ENCODE peak calls at places on chromosomes 16 and 17, in five cellular contexts. D is HepG2, R is body of pancreas, H is upper lobe of left lung, I is K562. Q is an unnamed sample.
A peak's percentile ranks its signal among the peaks of the same experiment; 100 is the strongest.

GRCh38 chr16:56758930-56759329 is 29.0 kb downstream of the NUP93 start:
- ATAC-seq in D (no peak), R (peak; percentile 35), H (no peak), I (no peak), Q (no peak)

GRCh38 chr16:31071861-31072260 is 2.2 kb downstream of the ZNF668 start:
- ATAC-seq in D (no peak), R (no peak), H (no peak), I (no peak), Q (no peak)

GRCh38 chr17:78717431-78717980 is 64.6 kb downstream of the CYTH1 start:
- ATAC-seq in D (peak; percentile 68), R (peak; percentile 64), H (peak; percentile 71), I (no peak), Q (peak; percentile 57)

GRCh38 chr16:67718668-67719047 is 458 bp downstream of the GFOD2 start:
- ATAC-seq in D (peak; percentile 41), R (no peak), H (peak; percentile 5), I (peak; percentile 53), Q (no peak)

GRCh38 chr17:82978765-82979349 is 100.6 kb upstream of the METRNL start:
- ATAC-seq in D (no peak), R (no peak), H (peak; percentile 75), I (no peak), Q (no peak)

GRCh38 chr16:85172465-85173071 is 60.3 kb upstream of the CIBAR2 start:
- ATAC-seq in D (peak; percentile 75), R (peak; percentile 47), H (no peak), I (peak; percentile 36), Q (no peak)

GRCh38 chr17:30344283-30345088 is 10.6 kb upstream of the TMIGD1 start:
- ATAC-seq in D (peak; percentile 83), R (peak; percentile 88), H (peak; percentile 71), I (peak; percentile 84), Q (peak; percentile 71)

GRCh38 chr17:4938069-4938491 is 1.8 kb downstream of the SLC25A11 start:
- ATAC-seq in D (no peak), R (no peak), H (no peak), I (no peak), Q (no peak)

GRCh38 chr17:81422776-81423697 is 27.8 kb downstream of the BAHCC1 start:
- ATAC-seq in D (peak; percentile 50), R (peak; percentile 49), H (peak; percentile 80), I (peak; percentile 52), Q (peak; percentile 72)

GRCh38 chr17:53631486-53631885 is 191.2 kb upstream of the KIF2B start:
- ATAC-seq in D (no peak), R (no peak), H (no peak), I (no peak), Q (no peak)

GRCh38 chr17:50184611-50185398 is 16.6 kb downstream of the COL1A1 start:
- ATAC-seq in D (no peak), R (no peak), H (peak; percentile 7), I (peak; percentile 41), Q (peak; percentile 79)

GRCh38 chr16:4574919-4575705 is 19.0 kb downstream of the C16orf96 start:
- ATAC-seq in D (peak; percentile 69), R (peak; percentile 86), H (peak; percentile 23), I (peak; percentile 49), Q (no peak)

GRCh38 chr17:8420041-8420934 is 15.4 kb upstream of the NDEL1 start:
- ATAC-seq in D (peak; percentile 95), R (peak; percentile 100), H (peak; percentile 87), I (peak; percentile 88), Q (peak; percentile 76)

GRCh38 chr16:48136547-48137360 is 19.0 kb downstream of the ABCC12 start:
- ATAC-seq in D (peak; percentile 56), R (peak; percentile 9), H (no peak), I (peak; percentile 67), Q (no peak)

GRCh38 chr16:1003551-1004347 is 22.2 kb downstream of the SOX8 start:
- ATAC-seq in D (no peak), R (no peak), H (no peak), I (no peak), Q (no peak)

GRCh38 chr16:79307214-79307613 is 293.3 kb downstream of the MAF start:
- ATAC-seq in D (no peak), R (no peak), H (peak; percentile 84), I (no peak), Q (peak; percentile 69)

GRCh38 chr17:3602499-3602898 is 6.7 kb downstream of the TRPV1 start:
- ATAC-seq in D (peak; percentile 33), R (no peak), H (no peak), I (peak; percentile 95), Q (no peak)

GRCh38 chr17:37107406-37108083 is 158.8 kb downstream of the AATF start:
- ATAC-seq in D (no peak), R (no peak), H (peak; percentile 44), I (no peak), Q (peak; percentile 74)

GRCh38 chr17:39235555-39236221 is 9.9 kb upstream of the STAC2 start:
- ATAC-seq in D (peak; percentile 55), R (peak; percentile 59), H (peak; percentile 53), I (peak; percentile 96), Q (no peak)

GRCh38 chr16:68367891-68368601 is 57.2 kb downstream of the PRMT7 start:
- ATAC-seq in D (no peak), R (no peak), H (no peak), I (no peak), Q (no peak)

GRCh38 chr17:28071891-28072606 is 29.6 kb downstream of the NLK start:
- ATAC-seq in D (no peak), R (no peak), H (no peak), I (no peak), Q (no peak)

GRCh38 chr17:72305472-72305871 is 184.7 kb downstream of the SOX9 start:
- ATAC-seq in D (no peak), R (no peak), H (no peak), I (no peak), Q (no peak)

GRCh38 chr16:78437352-78437968 is 338.0 kb downstream of the WWOX start:
- ATAC-seq in D (peak; percentile 47), R (no peak), H (no peak), I (peak; percentile 80), Q (no peak)

GRCh38 chr17:74449306-74449705 is 17.1 kb upstream of the CD300A start:
- ATAC-seq in D (no peak), R (no peak), H (no peak), I (no peak), Q (no peak)

GRCh38 chr17:62111562-62112180 is 46.6 kb upstream of the MED13 start:
- ATAC-seq in D (no peak), R (no peak), H (no peak), I (no peak), Q (no peak)

GRCh38 chr17:38746893-38747384 is 1.2 kb downstream of the PCGF2 start:
- ATAC-seq in D (no peak), R (no peak), H (no peak), I (no peak), Q (no peak)

DNA sequence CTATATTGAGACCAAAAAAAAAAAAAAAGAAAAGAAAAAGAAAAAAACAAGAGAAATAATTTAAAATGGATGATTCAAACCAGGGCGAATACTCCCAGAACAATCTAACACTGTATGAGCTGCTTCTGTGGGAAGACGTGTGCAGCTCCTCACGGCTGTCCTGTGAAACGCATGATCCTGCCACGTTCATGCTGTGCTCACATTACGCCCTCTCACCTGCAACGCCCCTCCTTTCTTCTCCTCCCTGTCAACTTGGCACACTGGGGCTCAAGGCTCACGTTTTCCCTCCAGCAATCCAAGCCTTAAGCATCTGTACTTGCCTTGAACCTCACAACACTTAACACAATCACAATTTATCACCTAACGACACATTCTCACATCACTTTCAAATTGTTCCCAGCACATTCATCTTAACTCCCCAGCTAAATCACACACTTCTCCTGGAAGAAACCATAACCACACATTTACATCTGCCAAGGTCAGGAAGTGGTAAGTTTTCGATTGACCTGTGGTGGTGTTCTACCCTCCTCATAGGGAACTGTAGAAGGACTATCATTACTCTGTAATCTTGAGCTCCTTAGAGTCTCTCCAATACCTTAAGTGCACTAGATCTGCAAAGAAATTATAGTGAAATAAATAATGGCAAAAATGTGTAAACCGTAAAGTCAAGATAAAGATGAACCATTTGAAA is 29.1 kb downstream of the MBTPS1 start:
- ATAC-seq in D (no peak), R (no peak), H (no peak), I (no peak), Q (no peak)
- H3K36me3 ChIP-seq in D (peaks cover 85% of the 10 kb centered on the region), R (peaks cover 27% of the 10 kb centered on the region), H (peaks cover 81% of the 10 kb centered on the region), I (peaks cover 90% of the 10 kb centered on the region), Q (no peaks in the 10 kb centered on the region)

DNA sequence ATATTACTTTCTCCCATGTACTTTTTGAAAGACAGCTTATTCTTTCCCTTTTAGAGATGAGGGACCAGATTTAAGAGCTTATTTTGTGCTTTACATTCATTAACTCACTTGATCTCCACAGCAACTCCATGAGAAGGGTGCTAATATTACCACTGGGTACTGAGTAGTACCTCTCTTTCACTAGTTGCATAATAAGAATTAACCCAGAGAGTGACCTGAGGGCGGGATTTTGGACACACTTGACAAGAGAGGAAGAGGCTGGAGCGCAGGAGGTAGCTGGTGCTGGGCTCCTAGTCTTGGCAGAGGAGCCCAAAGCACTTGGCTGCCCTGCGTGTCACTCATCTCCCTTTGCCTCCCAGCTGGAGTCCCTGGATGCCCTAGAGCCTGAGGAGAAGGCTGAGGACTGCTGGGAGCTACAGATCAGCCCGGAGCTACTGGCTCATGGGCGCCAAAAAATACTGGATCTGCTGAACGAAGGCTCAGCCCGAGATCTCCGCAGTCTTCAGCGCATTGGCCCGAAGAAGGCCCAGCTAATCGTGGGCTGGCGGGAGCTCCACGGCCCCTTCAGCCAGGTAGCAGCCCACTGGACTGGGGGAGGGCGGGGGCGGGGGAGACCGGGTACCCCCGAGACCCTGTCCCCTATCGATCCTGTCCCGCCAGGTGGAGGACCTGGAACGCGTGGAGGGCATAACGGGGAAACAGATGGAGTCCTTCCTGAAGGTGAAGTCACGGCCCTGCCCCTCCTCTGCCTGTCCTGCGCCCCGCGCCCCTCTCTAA is 1.7 kb upstream of the MAZ start:
- ATAC-seq in D (peak; percentile 1), R (peak; percentile 1), H (peak; percentile 0), I (peak; percentile 2), Q (peak; percentile 2)
- TF ChIP-seq POLR2A in D (no peak), R (no peak), H (no peak), I (no peak), Q (peak; percentile 44)

DNA sequence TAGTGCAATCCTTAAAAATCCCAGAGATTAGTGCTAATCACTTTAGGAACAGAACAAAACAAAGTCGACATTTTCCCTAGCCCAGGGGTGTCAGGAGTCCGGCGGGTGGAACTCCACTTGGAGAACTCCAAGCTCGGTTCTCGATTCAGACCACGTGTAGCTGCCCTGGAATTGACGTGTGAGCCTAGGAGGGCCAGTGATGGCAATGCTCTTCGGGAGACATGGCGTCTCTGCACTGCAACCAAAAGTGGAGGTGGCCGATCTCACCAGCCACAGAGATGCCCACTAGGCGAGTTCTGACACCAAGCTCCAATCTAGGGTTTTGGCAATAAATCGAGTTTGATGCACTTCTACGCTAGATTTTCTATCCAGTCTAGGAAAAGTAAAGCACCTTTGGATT is 17.6 kb downstream of the MAP1LC3B start:
- ATAC-seq in D (no peak), R (no peak), H (no peak), I (no peak), Q (no peak)
- H3K36me3 ChIP-seq in D (peaks cover 68% of the 10 kb centered on the region), R (peaks cover 41% of the 10 kb centered on the region), H (peaks cover 83% of the 10 kb centered on the region), I (peaks cover 56% of the 10 kb centered on the region), Q (no peaks in the 10 kb centered on the region)

GRCh38 chr17:76369804-76370203 is 14.6 kb upstream of the SPHK1 start:
- ATAC-seq in D (no peak), R (no peak), H (no peak), I (peak; percentile 11), Q (no peak)

GRCh38 chr17:76368545-76368944 is 14.8 kb upstream of the PRPSAP1 start:
- ATAC-seq in D (no peak), R (no peak), H (no peak), I (no peak), Q (no peak)

GRCh38 chr17:76367647-76368046 is 13.9 kb upstream of the PRPSAP1 start:
- ATAC-seq in D (no peak), R (no peak), H (no peak), I (no peak), Q (no peak)

GRCh38 chr17:76371656-76372628 is 12.5 kb upstream of the SPHK1 start:
- ATAC-seq in D (no peak), R (no peak), H (no peak), I (no peak), Q (no peak)

GRCh38 chr17:76370261-76370993 is 14.0 kb upstream of the SPHK1 start:
- ATAC-seq in D (peak; percentile 33), R (peak; percentile 72), H (peak; percentile 94), I (peak; percentile 83), Q (peak; percentile 95)
- TF ChIP-seq POLR2A in D (no peak), R (no peak), H (no peak), I (no peak), Q (no peak)